ENCODE peak calls at places on chromosomes 3 and 15, in four cellular contexts. F is GM12878, S is natural killer cell, N is psoas muscle. Y is an unnamed sample.

GRCh38 chr3:156382458-156383346 is 172.2 kb downstream of the SSR3 start:
- DNase-seq in F (no peak), S (no peak), N (no peak), Y (no peak)

GRCh38 chr3:159787191-159787590 is 201.4 kb upstream of the IL12A start:
- DNase-seq in F (no peak), S (no peak), N (no peak), Y (no peak)

GRCh38 chr3:155078959-155079794 is 942 bp upstream of the MME start:
- DNase-seq in F (no peak), S (no peak), N (no peak), Y (no peak)

GRCh38 chr3:124131158-124132115 is 139.5 kb upstream of the ROPN1 start:
- DNase-seq in F (no peak), S (no peak), N (peak; percentile 52), Y (no peak)

GRCh38 chr3:156158656-156159295 is 38.4 kb downstream of the KCNAB1 start:
- DNase-seq in F (no peak), S (no peak), N (no peak), Y (no peak)

GRCh38 chr3:174614046-174614445 is 245.1 kb upstream of the NAALADL2 start:
- DNase-seq in F (no peak), S (no peak), N (no peak), Y (no peak)

GRCh38 chr3:100606894-100607512 is 2.4 kb upstream of the ADGRG7 start:
- DNase-seq in F (peak; percentile 40), S (no peak), N (no peak), Y (no peak)

GRCh38 chr3:194879126-194879887 is 193.6 kb downstream of the FAM43A start:
- DNase-seq in F (no peak), S (no peak), N (no peak), Y (no peak)

GRCh38 chr3:127097009-127097350 is 96.0 kb upstream of the PRR23E start:
- DNase-seq in F (no peak), S (no peak), N (no peak), Y (no peak)

GRCh38 chr3:67646586-67647234 is 7.7 kb downstream of the SUCLG2 start:
- DNase-seq in F (no peak), S (no peak), N (no peak), Y (no peak)

GRCh38 chr3:50264389-50264963 is 4.5 kb upstream of the SEMA3B start:
- DNase-seq in F (no peak), S (no peak), N (peak; percentile 82), Y (no peak)

GRCh38 chr3:159560214-159561004 is 428.2 kb upstream of the IL12A start:
- DNase-seq in F (no peak), S (no peak), N (no peak), Y (no peak)

GRCh38 chr3:108673988-108674661 is 83.1 kb downstream of the RETNLB start:
- DNase-seq in F (no peak), S (no peak), N (no peak), Y (no peak)

GRCh38 chr3:72246685-72247084 is 461.7 kb upstream of the PROK2 start:
- DNase-seq in F (no peak), S (no peak), N (no peak), Y (no peak)

GRCh38 chr3:156093966-156094365 is 26.4 kb upstream of the KCNAB1 start:
- DNase-seq in F (no peak), S (no peak), N (no peak), Y (no peak)

DNA sequence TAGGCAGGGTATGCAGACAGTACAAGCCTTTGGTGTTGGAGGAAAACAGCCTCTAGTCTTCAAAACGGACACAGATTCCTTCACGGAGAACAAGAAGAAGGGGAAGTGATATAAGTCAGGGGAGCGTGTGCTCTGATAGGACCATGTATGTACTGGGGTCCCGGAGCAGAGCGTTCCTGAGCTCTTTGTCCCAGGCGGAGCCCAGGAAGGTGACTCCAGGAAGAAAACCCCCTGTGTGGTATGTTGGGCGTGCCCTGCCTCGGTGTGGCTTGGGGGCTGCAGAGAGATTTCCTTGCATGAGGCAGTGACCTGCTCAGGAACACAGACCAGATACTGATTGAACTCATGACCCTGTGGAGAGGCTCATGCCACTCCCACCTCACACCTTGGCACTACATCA is 21.7 kb downstream of the MELTF start:
- DNase-seq in F (no peak), S (no peak), N (no peak), Y (peak; percentile 46)
- TF ChIP-seq CTCF in F (no peak), S (no peak), N (no peak), Y (no peak)

GRCh38 chr3:187281191-187281714 is 10.3 kb downstream of the MASP1 start:
- DNase-seq in F (no peak), S (no peak), N (no peak), Y (no peak)
- TF ChIP-seq CTCF in F (no peak), S (no peak), N (no peak), Y (no peak)

DNA sequence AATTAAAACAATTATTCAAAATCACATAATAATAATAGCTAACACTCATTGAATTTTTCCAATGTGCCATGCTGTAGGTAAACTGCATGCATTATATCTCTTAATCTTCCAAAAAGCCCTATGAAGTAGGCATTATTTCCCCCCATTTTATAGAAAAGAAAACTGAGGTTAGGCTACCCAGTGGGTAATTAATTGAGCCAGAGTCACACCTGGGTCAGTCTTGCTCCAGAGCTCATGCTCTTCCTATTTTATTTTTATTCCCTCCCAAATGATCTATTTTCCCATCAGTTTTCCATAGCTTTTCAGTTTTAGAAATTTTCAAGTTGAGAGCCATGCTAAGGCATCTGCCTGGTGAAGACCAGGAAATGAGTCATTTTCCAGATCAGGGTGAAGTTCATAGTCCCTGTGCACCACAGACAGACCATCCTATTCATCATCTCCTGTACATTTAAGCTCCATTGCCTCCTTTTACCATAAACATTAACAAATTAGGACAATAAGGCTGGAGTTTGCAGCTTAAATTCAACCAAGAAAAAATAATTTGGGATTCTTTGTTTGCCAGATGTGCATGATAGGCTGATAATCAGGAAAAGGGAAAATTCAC is 417.3 kb downstream of the OTOL1 start:
- DNase-seq in F (no peak), S (no peak), N (no peak), Y (no peak)
- TF ChIP-seq CTCF in F (no peak), S (no peak), N (no peak), Y (no peak)

GRCh38 chr3:33420966-33421365 is 19.2 kb downstream of the UBP1 start:
- DNase-seq in F (no peak), S (no peak), N (no peak), Y (no peak)
- TF ChIP-seq CTCF in F (no peak), S (no peak), N (no peak), Y (peak; percentile 37)

GRCh38 chr3:86785381-86785780 is 205.6 kb downstream of the VGLL3 start:
- DNase-seq in F (no peak), S (no peak), N (no peak), Y (no peak)
- TF ChIP-seq CTCF in F (no peak), S (no peak), N (no peak), Y (peak; percentile 91)

GRCh38 chr3:197753263-197753662 is 3.6 kb downstream of the FYTTD1 start:
- DNase-seq in F (no peak), S (no peak), N (no peak), Y (no peak)
- TF ChIP-seq CTCF in F (peak; percentile 21), S (no peak), N (peak; percentile 21), Y (peak; percentile 33)

DNA sequence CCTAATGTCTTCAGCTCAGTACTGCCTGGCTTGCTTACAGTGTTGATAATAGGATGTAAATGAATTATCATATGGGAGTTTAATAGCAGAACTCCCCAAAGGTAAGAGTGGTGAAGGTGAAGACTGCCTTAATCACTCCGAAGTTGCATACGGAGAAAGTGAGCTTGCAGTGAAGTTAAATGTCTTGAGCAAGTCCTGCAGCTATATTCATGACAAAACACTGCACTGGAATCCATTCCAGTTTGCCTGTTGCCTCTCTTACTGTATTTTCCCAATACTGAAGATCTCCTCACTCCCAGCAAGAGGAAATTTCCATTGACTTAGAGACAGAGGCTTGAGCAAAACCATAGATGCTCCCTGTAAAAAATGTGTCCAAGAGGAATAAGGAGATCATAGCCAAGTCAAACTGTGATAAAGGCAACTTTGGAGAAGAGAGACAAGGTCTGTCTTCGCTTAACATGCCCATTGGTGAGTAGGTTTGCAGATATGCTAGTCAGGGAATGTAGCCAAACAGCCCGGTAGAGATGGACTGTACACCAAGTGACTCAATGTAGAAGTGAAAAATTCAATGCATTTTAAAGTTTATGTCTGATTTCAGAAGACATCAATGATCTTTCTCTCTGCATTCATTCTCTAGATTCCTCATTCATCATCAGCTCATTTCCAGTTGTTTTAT is 667.2 kb upstream of the NR2F2 start:
- DNase-seq in F (no peak), S (no peak), N (no peak), Y (no peak)
- TF ChIP-seq CTCF in F (no peak), S (no peak), N (no peak), Y (no peak)

GRCh38 chr15:40872791-40873526 is 1.1 kb downstream of the RHOV start:
- DNase-seq in F (no peak), S (no peak), N (no peak), Y (no peak)

GRCh38 chr15:40871749-40872617 is 2.1 kb downstream of the RHOV start:
- DNase-seq in F (peak; percentile 76), S (no peak), N (no peak), Y (no peak)

GRCh38 chr15:40870716-40871115 is 3.3 kb downstream of the RHOV start:
- DNase-seq in F (no peak), S (no peak), N (no peak), Y (no peak)

GRCh38 chr15:40875996-40876740 is 2.1 kb upstream of the RHOV start:
- DNase-seq in F (no peak), S (no peak), N (no peak), Y (no peak)

DNA sequence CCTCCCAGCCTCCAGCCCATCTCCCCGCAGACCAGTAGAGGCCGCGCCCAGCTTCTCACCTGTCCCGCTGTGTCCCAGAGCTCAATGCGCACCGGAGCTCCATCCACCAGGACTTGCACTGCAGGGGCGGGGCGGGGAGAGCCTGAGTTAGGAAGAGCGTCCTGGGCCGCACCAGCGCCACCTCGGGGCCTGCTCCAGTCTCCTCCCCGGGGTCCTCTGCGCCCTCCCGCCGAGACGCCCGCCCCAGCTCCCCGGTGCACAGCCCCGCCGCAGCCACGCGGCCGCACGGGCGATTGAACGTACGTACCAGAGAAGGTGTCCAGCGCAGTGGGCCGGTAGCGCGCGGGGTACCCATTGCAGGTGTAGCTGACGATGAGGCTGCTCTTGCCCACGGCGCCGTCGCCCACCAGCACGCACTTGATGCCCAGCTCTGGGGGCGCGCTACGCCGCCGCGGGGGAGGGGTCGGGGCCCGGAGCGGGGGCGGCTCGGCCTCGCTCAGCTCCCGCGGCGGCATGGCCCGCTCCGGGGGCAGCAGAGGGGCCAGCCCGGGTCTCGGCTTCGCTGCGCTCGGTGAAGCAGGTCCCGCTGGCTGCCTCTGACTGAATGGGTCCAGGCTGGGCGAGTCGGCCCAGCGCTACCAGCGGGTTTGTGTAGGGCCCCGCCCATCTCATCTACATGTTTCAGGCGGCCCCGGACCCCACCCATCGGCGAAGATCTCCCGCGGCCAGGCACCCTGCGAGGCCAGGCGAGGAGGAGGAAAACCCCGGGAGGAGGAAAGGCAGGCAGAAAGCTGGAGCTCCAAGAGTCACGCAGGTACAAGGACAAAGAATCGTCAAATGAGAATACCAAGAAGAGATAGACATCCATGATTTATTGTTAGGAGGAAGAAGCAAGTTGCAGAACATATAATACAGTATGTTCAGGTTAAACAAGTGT is at the start of gene RHOV:
- DNase-seq in F (no peak), S (peak; percentile 25), N (peak; percentile 66), Y (no peak)
- TF ChIP-seq CTCF in F (peak; percentile 55), S (no peak), N (peak; percentile 22), Y (peak; percentile 72)

DNA sequence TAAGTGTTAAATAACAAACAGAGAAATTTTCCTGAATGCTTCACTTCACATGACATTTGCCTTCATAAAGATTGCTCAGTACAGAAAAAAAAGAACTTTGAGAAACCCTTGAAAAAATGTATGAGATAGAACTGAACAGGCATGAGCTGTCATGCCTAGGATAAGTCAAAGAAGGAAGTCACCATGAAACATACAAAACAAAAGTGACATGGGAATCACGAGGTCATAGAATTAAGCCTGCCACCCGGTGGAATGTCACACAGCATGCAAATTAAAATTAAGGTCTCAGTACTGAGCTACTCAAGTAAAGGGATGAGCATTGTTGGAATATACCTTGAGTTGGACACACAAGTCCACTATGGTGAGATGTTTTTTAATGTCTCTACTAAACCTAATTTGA is 652.5 kb upstream of the NECTIN3 start:
- DNase-seq in F (no peak), S (no peak), N (no peak), Y (no peak)
- TF ChIP-seq CTCF in F (no peak), S (no peak), N (no peak), Y (no peak)